ENCODE peak calls at places on chromosomes 11 and 22, in nine cellular contexts. R is fibroblast of lung, J is brain microvascular endothelial cell, O is tibial artery, I is OCI-LY7, U is neural progenitor cell, N is AG04450, A is endodermal cell, V is ovary. E is an unnamed sample.

GRCh38 chr11:94457118-94458029 is 36.3 kb downstream of the MRE11 start:
- DNase-seq in R (no peak), J (peak; percentile 7), O (no peak), I (no peak), U (no peak), N (no peak), A (no peak), V (no peak), E (no peak)

GRCh38 chr11:1292644-1293618 is 16.5 kb downstream of the TOLLIP start:
- DNase-seq in R (no peak), J (no peak), O (peak; percentile 57), I (no peak), U (no peak), N (no peak), A (no peak), V (peak; percentile 16), E (no peak)

GRCh38 chr22:19199479-19199878 is 20.9 kb upstream of the SLC25A1 start:
- DNase-seq in R (no peak), J (no peak), O (no peak), I (no peak), U (no peak), N (no peak), A (no peak), V (no peak), E (peak; percentile 2)

GRCh38 chr22:17647996-17648395 is 9.4 kb downstream of the BCL2L13 start:
- DNase-seq in R (no peak), J (no peak), O (no peak), I (no peak), U (no peak), N (no peak), A (no peak), V (no peak), E (no peak)

GRCh38 chr22:46087816-46088277 is 62.5 kb upstream of the PPARA start:
- DNase-seq in R (peak; percentile 95), J (peak; percentile 90), O (peak; percentile 98), I (no peak), U (peak; percentile 71), N (peak; percentile 81), A (no peak), V (peak; percentile 96), E (peak; percentile 93)

GRCh38 chr11:11821899-11822298 is 19.9 kb upstream of the USP47 start:
- DNase-seq in R (no peak), J (no peak), O (no peak), I (no peak), U (no peak), N (no peak), A (no peak), V (no peak), E (no peak)

GRCh38 chr11:26201411-26201810 is 130.5 kb upstream of the ANO3 start:
- DNase-seq in R (peak; percentile 84), J (peak; percentile 3), O (no peak), I (no peak), U (no peak), N (peak; percentile 29), A (no peak), V (no peak), E (no peak)

GRCh38 chr11:57255618-57256017 is 18.6 kb upstream of the APLNR start:
- DNase-seq in R (peak; percentile 23), J (peak; percentile 45), O (no peak), I (no peak), U (no peak), N (no peak), A (no peak), V (no peak), E (no peak)

GRCh38 chr11:60870276-60870675 is 2.9 kb downstream of the ZP1 start:
- DNase-seq in R (no peak), J (no peak), O (peak; percentile 13), I (peak; percentile 24), U (peak; percentile 11), N (no peak), A (peak; percentile 60), V (no peak), E (no peak)

GRCh38 chr11:75474240-75474639 is 41.2 kb upstream of the KLHL35 start:
- DNase-seq in R (peak; percentile 32), J (no peak), O (no peak), I (peak; percentile 11), U (no peak), N (no peak), A (no peak), V (no peak), E (no peak)

GRCh38 chr11:83510530-83511449 is 224.6 kb upstream of the CCDC90B start:
- DNase-seq in R (no peak), J (no peak), O (no peak), I (no peak), U (peak; percentile 5), N (no peak), A (no peak), V (no peak), E (no peak)

GRCh38 chr22:45903355-45904149 is 73.4 kb downstream of the WNT7B start:
- DNase-seq in R (peak; percentile 72), J (peak; percentile 69), O (no peak), I (no peak), U (no peak), N (peak; percentile 27), A (no peak), V (no peak), E (no peak)

GRCh38 chr22:27918351-27919221 is 470 bp downstream of the PITPNB start:
- DNase-seq in R (peak; percentile 58), J (peak; percentile 17), O (peak; percentile 77), I (peak; percentile 52), U (peak; percentile 80), N (no peak), A (peak; percentile 83), V (peak; percentile 72), E (peak; percentile 70)

DNA sequence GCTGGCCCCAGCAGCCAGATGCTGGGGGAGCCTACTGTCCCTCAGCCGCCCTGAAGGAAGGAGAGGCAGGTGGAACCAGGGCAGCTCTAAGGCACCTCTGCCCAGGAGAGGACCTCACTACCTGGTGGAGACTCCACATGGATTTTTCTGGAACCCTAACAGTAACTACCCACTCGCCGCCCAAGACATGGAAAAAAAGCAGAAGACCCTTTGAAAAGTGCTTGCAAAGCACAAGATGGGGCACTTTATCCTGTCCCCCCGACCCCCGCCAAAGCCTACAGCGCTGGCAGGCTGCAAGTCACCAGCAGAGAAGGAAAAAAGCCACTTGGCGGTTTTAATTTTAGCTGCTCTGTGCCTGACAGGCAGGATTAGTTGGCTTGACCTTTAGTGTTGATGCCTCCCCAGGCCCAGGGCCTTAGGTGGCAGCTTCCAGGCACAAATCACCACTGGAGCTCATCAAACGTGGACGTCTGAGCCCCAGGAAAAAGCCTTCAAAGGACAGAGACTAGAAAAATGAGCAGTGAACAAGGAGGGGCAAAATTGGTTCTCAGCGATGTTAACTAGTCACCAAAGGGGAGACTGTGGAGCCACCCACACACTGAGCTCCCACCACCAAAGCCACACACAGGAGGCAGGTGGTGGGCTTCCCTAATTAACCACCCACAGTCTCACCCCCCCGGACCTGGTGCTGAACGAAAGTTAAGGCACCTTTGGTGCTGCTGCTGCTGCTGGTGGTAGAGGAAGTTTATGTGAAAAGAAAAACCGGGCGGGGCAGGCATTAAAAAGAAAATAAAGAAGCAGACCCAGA is 4.2 kb upstream of the PYGM start:
- DNase-seq in R (no peak), J (no peak), O (peak; percentile 63), I (no peak), U (peak; percentile 43), N (no peak), A (no peak), V (no peak), E (peak; percentile 50)
- H3K27ac ChIP-seq in R (no peak overlapping the region), J (no peak overlapping the region), O (peak overlapping the region; percentile 93), I (peak overlapping the region; percentile 66), U (peak overlapping the region; percentile 63), N (peak overlapping the region; percentile 53), A (peak overlapping the region; percentile 77), V (no peak overlapping the region), E (peak overlapping the region; percentile 85)

GRCh38 chr11:105720096-105720495 is 110.2 kb downstream of the GRIA4 start:
- DNase-seq in R (no peak), J (no peak), O (no peak), I (no peak), U (no peak), N (no peak), A (no peak), V (no peak), E (no peak)
- H3K4me3 ChIP-seq in R (no peak overlapping the region), J (no peak overlapping the region), O (no peak overlapping the region), I (no peak overlapping the region), U (no peak overlapping the region), N (no peak overlapping the region), A (no peak overlapping the region), V (no peak overlapping the region), E (no peak overlapping the region)

GRCh38 chr11:126391970-126392637 is 36.6 kb downstream of the ST3GAL4 start:
- DNase-seq in R (no peak), J (no peak), O (peak; percentile 57), I (peak; percentile 38), U (peak; percentile 31), N (no peak), A (peak; percentile 72), V (peak; percentile 40), E (no peak)
- TF ChIP-seq CTCF in R (no peak), J (peak; percentile 26), O (no peak), I (peak; percentile 54), U (peak; percentile 35), N (peak; percentile 7), A (peak; percentile 67), V (peak; percentile 17), E (no peak)

DNA sequence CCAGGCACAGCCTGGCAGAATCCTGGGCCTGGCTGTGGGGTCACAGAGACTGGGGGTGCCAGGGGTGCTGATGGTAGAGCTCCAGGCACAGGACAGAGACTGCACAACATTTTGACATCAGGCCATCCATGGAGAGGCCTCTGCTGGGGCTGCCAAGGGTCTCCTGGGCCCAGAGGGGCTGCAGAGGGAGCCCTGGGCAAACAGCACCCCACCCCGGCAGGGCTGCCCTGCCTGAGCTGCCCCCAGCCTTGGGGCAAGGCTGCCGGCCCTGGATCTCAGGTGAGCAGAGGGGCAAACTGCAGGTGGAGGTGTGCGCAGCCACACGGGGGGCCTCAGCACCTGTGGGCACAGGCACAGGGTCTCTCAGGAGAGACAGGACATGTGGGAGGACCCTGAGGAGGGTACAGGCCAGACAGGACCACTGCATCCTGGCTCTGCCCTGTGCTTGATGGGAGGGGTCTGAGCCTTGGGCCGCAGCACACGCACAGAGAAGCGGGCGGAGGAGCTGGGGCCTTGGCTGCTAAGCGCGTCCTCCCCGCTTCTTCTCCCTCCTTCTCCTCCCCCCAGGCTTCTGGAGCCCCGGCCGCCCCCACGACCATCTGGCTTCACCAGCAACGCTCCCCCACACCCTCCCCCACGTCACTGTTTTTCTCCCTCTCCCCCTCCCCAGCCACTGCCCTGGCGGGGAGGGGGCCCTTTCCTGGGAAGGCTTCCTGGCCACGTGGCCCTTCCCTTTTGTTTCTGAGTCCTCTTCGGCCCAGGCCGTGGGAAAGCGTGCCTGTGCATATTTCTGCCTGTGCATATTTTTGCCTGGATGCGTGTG is 28.0 kb downstream of the RTN4R start:
- DNase-seq in R (no peak), J (no peak), O (no peak), I (no peak), U (peak; percentile 52), N (no peak), A (no peak), V (peak; percentile 85), E (no peak)
- H3K27ac ChIP-seq in R (no peak overlapping the region), J (no peak overlapping the region), O (no peak overlapping the region), I (no peak overlapping the region), U (no peak overlapping the region), N (no peak overlapping the region), A (peak overlapping the region; percentile 95), V (peak overlapping the region; percentile 9), E (peak overlapping the region; percentile 66)

DNA sequence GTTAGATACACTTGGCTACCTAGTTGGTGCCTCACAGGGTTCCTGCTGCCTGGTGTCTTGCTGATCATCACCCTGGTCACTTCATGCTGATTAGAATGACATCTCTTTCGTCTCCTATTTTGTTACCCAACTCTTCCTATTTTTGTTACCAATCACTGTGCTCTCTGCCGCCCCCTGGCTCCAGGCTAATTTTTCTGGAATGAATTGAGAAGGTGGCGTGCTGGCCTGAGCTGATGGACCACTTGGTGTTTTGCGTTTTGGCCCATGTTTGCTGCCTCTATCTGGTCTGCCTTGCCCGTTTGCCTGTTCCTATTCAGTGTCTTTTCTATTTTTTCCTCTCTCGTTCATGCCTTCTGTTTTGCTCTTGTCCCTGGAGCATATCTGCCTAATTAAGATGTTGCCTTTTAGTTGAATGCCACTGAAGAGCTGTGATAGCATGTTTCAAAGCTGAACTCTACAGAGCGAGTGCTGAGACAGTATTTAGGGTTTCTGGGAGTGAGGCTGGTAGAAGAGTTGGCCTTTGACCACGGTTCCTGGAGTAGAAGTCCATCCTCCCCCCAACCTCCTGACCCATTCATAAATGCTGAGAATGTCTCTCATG is 5.9 kb upstream of the ATF4 start:
- DNase-seq in R (no peak), J (peak; percentile 57), O (no peak), I (peak; percentile 40), U (peak; percentile 62), N (no peak), A (peak; percentile 89), V (peak; percentile 55), E (no peak)
- H3K4me3 ChIP-seq in R (no peak overlapping the region), J (no peak overlapping the region), O (no peak overlapping the region), I (no peak overlapping the region), U (no peak overlapping the region), N (no peak overlapping the region), A (no peak overlapping the region), V (no peak overlapping the region), E (no peak overlapping the region)

E was measured in psoas muscle.